ENCODE peak calls at places on chromosomes 13 and 19, in nine cellular contexts. K is SK-N-SH, X is GM23338, D is suprapubic skin, Y is GM12878, L is transverse colon, U is HCT116, N is upper lobe of left lung, O is HL-60. S is an unnamed sample.

GRCh38 chr13:41352935-41353801 is 42.1 kb downstream of the NAA16 start:
- DNase-seq in N (no peak), X (peak), L (no peak), K (peak), U (peak), D (no peak), O (peak), Y (peak), S (no peak)

GRCh38 chr19:32251634-32252332 is 93.6 kb upstream of the ZNF507 start:
- DNase-seq in K (no peak), D (no peak), N (no peak), X (no peak), O (no peak), U (no peak), Y (no peak), L (no peak), S (no peak)

GRCh38 chr19:41411682-41412265 is 14.2 kb downstream of the BCKDHA start:
- DNase-seq in O (no peak), X (no peak), Y (no peak), N (no peak), D (no peak), K (no peak), L (no peak), U (no peak), S (no peak)

GRCh38 chr19:33419763-33420080 is 46.2 kb downstream of the CEBPG start:
- DNase-seq in L (no peak), U (no peak), O (no peak), N (no peak), D (no peak), Y (no peak), X (peak), K (peak), S (no peak)

GRCh38 chr13:75749407-75749806 is 113.3 kb downstream of the LMO7 start:
- DNase-seq in Y (no peak), O (no peak), D (no peak), U (no peak), N (no peak), K (no peak), X (peak), L (no peak), S (no peak)

GRCh38 chr19:33675501-33676124 is 53.9 kb downstream of the CHST8 start:
- DNase-seq in D (peak), X (no peak), Y (no peak), N (no peak), O (no peak), L (no peak), U (no peak), K (no peak), S (peak)

GRCh38 chr13:98752111-98752941 is at the start of gene SLC15A1:
- DNase-seq in K (peak), Y (no peak), D (no peak), X (peak), U (no peak), N (no peak), O (no peak), L (peak), S (no peak)

GRCh38 chr19:47633516-47633915 is 24.6 kb downstream of the BICRA start:
- DNase-seq in U (peak), X (no peak), K (no peak), O (no peak), L (no peak), Y (no peak), D (no peak), N (no peak), S (no peak)

GRCh38 chr19:48551437-48552302 is at the start of gene SULT2B1:
- DNase-seq in Y (no peak), D (no peak), N (peak), L (peak), K (peak), U (no peak), X (no peak), O (no peak), S (no peak)

GRCh38 chr19:17170538-17171297 is 44.4 kb upstream of the USE1 start:
- DNase-seq in L (no peak), O (no peak), N (no peak), X (no peak), Y (no peak), D (no peak), U (no peak), K (no peak), S (no peak)

GRCh38 chr19:8611890-8612806 is 1.6 kb upstream of the ADAMTS10 start:
- DNase-seq in Y (no peak), K (no peak), U (no peak), N (no peak), X (peak), D (peak), L (peak), O (no peak), S (no peak)

GRCh38 chr13:30400376-30400775 is 21.9 kb upstream of the UBE2L5 start:
- DNase-seq in Y (no peak), D (no peak), N (no peak), U (no peak), O (no peak), K (no peak), L (no peak), X (no peak), S (no peak)

GRCh38 chr13:95641291-95641811 is 3.2 kb downstream of the DZIP1 start:
- DNase-seq in D (no peak), X (peak), K (no peak), Y (no peak), O (no peak), L (peak), U (no peak), N (no peak), S (no peak)

GRCh38 chr13:92769064-92769463 is 457.5 kb upstream of the GPC6 start:
- DNase-seq in L (no peak), Y (no peak), O (no peak), X (no peak), D (no peak), K (no peak), N (no peak), U (no peak), S (no peak)

GRCh38 chr13:41311607-41312500 is 787 bp downstream of the NAA16 start:
- DNase-seq in N (peak), U (no peak), D (peak), X (peak), Y (no peak), O (peak), K (peak), L (peak), S (peak)

GRCh38 chr19:20278342-20278741 is 111.3 kb downstream of the ZNF486 start:
- DNase-seq in K (no peak), O (peak), L (peak), Y (no peak), U (no peak), X (peak), N (peak), D (no peak), S (no peak)

GRCh38 chr19:13758795-13759194 is 5.5 kb upstream of the MRI1 start:
- DNase-seq in N (no peak), Y (no peak), O (no peak), K (no peak), L (no peak), U (no peak), X (no peak), D (no peak), S (no peak)

GRCh38 chr13:113187263-113187669 is 21.2 kb downstream of the PCID2 start:
- DNase-seq in D (peak), K (peak), X (no peak), L (peak), N (peak), O (no peak), Y (no peak), U (peak), S (no peak)

GRCh38 chr13:59398661-59399060 is 765.1 kb downstream of the DIAPH3 start:
- DNase-seq in U (no peak), D (no peak), O (no peak), Y (no peak), N (no peak), L (no peak), K (no peak), X (no peak), S (no peak)

GRCh38 chr19:32869369-32870153 is at the start of gene SLC7A9:
- DNase-seq in N (no peak), Y (no peak), D (no peak), L (no peak), X (no peak), K (no peak), O (no peak), U (no peak), S (peak)

GRCh38 chr13:50699874-50700663 is 143.4 kb downstream of the DLEU7 start:
- DNase-seq in D (no peak), Y (no peak), N (no peak), X (peak), K (no peak), O (no peak), L (no peak), U (no peak), S (no peak)

GRCh38 chr13:99495478-99496321 is 5.6 kb upstream of the TM9SF2 start:
- DNase-seq in L (no peak), D (no peak), U (no peak), Y (no peak), O (no peak), N (no peak), K (no peak), X (no peak), S (no peak)

GRCh38 chr19:38304866-38305429 is 897 bp downstream of the C19orf33 start:
- DNase-seq in U (peak), N (peak), X (peak), O (no peak), D (no peak), Y (no peak), L (peak), K (peak), S (peak)

GRCh38 chr19:44702551-44703176 is 3.7 kb downstream of the CEACAM16 start:
- DNase-seq in O (no peak), D (no peak), K (peak), N (no peak), U (no peak), L (no peak), Y (no peak), X (no peak), S (no peak)

GRCh38 chr19:18340990-18341868 is 831 bp downstream of the PGPEP1 start:
- DNase-seq in N (peak), O (peak), Y (no peak), L (peak), D (peak), U (no peak), X (peak), K (peak), S (peak)

GRCh38 chr19:55094456-55095259 is 19.0 kb downstream of the EPS8L1 start:
- DNase-seq in U (no peak), X (peak), Y (no peak), L (no peak), O (no peak), K (no peak), D (peak), N (no peak), S (no peak)

GRCh38 chr19:55097864-55098715 is 19.3 kb downstream of the PPP1R12C start:
- DNase-seq in K (no peak), Y (no peak), X (no peak), U (no peak), N (no peak), D (no peak), O (peak), L (no peak), S (no peak)

GRCh38 chr19:55092423-55093318 is 17.0 kb downstream of the EPS8L1 start:
- DNase-seq in D (peak), U (no peak), N (no peak), X (peak), Y (no peak), L (no peak), O (no peak), K (no peak), S (no peak)

GRCh38 chr19:55096061-55096701 is 20.5 kb downstream of the EPS8L1 start:
- DNase-seq in U (no peak), Y (no peak), L (no peak), X (peak), K (no peak), D (peak), O (no peak), N (no peak), S (no peak)

GRCh38 chr19:55095260-55096060 is 19.8 kb downstream of the EPS8L1 start:
- DNase-seq in L (no peak), K (no peak), X (peak), O (no peak), U (no peak), D (no peak), N (no peak), Y (no peak), S (no peak)
- TF ChIP-seq POLR2AphosphoS5 in L (no peak), K (no peak), X (no peak), O (no peak), U (no peak), D (no peak), N (no peak), Y (no peak), S (no peak)

GRCh38 chr19:29658221-29658991 is 6.9 kb upstream of the PLEKHF1 start:
- DNase-seq in K (no peak), U (no peak), N (no peak), D (no peak), Y (no peak), O (no peak), X (no peak), L (no peak), S (no peak)

GRCh38 chr19:29662278-29662603 is 3.0 kb upstream of the PLEKHF1 start:
- DNase-seq in O (no peak), U (no peak), L (no peak), K (no peak), Y (no peak), D (no peak), N (no peak), X (no peak), S (no peak)

GRCh38 chr19:29663861-29664752 is 1.2 kb upstream of the PLEKHF1 start:
- DNase-seq in D (peak), X (no peak), O (no peak), N (peak), Y (no peak), L (no peak), K (no peak), U (no peak), S (no peak)

GRCh38 chr19:29662604-29663404 is 2.5 kb upstream of the PLEKHF1 start:
- DNase-seq in D (peak), L (peak), N (peak), K (no peak), Y (no peak), X (no peak), U (no peak), O (no peak), S (peak)

GRCh38 chr19:29660835-29661234 is 4.4 kb upstream of the PLEKHF1 start:
- DNase-seq in L (no peak), K (no peak), N (peak), O (no peak), Y (no peak), X (no peak), U (no peak), D (no peak), S (peak)
- H3K27ac ChIP-seq in L (no peak), K (no peak), N (no peak), O (no peak), Y (no peak), X (no peak), U (no peak), D (no peak), S (no peak)

DNA sequence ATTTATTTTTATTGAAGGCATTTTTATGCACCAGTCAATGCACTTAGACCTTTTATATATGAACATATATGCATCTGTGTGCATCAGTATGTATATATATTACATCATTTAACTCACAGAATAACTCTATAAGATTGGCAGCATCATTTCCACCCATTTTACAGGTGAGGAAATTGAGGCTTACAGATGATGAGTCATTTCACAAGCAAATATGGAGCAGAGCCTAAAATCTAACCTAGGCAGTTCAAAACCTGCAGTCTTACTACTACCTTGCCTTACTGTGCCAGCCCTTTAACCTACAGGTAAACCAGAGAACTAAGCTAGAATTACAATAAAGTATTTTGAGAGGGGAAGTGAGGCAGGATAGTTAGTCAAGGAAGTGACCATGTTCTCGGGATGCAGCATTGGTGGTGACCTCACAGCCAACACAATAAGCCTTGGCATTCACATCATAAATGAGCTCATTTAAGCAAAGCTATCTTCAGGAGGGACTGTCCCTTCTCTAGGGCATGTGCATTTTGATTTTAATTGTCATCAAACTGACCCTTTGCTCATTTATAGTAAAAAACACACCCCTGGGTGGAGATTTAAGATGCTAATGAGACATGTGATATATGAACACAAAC is 274.3 kb downstream of the DCLK1 start:
- DNase-seq in N (no peak), O (no peak), X (peak), K (no peak), U (no peak), D (no peak), L (no peak), Y (no peak), S (no peak)
- TF ChIP-seq POLR2AphosphoS5 in N (no peak), O (no peak), X (no peak), K (no peak), U (no peak), D (no peak), L (no peak), Y (no peak), S (no peak)

GRCh38 chr13:79807554-79807953 is 326.6 kb downstream of the NDFIP2 start:
- DNase-seq in Y (no peak), X (no peak), L (no peak), D (no peak), N (no peak), U (no peak), O (no peak), K (no peak), S (no peak)

GRCh38 chr13:79802389-79803140 is 321.6 kb downstream of the NDFIP2 start:
- DNase-seq in Y (no peak), N (no peak), X (no peak), O (no peak), D (no peak), L (no peak), K (no peak), U (no peak), S (no peak)

GRCh38 chr13:79803939-79804487 is 323.1 kb downstream of the NDFIP2 start:
- DNase-seq in N (no peak), Y (no peak), O (peak), X (no peak), D (no peak), K (no peak), U (no peak), L (no peak), S (no peak)

GRCh38 chr13:79806821-79807220 is 325.9 kb downstream of the NDFIP2 start:
- DNase-seq in N (no peak), K (no peak), D (no peak), X (no peak), L (no peak), Y (no peak), O (no peak), U (no peak), S (no peak)

DNA sequence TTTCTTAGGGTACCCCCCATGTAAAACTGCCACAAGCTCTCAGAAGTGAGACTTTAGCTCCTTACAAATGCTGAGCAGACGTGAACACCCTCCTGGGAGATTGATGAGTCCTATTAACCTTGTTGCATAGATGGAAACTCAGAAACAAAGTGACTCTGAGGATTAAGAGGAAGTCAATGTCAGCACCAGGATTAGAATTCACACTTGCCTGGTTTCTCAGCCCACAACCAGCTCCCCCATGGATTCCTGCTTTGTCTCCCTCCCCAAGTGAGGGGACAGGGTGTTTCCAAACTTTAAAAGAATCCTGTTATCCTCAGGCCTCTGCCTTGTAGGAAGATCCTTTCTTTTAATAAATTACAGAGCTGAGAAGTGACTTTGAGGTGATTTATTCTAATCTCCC is 324.4 kb downstream of the NDFIP2 start:
- DNase-seq in N (no peak), K (no peak), Y (no peak), U (no peak), O (no peak), L (no peak), X (no peak), D (no peak), S (no peak)
- H3K27ac ChIP-seq in N (no peak), K (no peak), Y (no peak), U (no peak), O (no peak), L (no peak), X (no peak), D (no peak), S (no peak)

GRCh38 chr13:49690990-49691886 is at the start of gene EBPL:
- DNase-seq in L (peak), X (peak), O (peak), N (peak), D (peak), K (peak), Y (peak), U (peak), S (peak)

GRCh38 chr13:49690133-49690989 is 925 bp downstream of the EBPL start:
- DNase-seq in U (no peak), N (no peak), O (peak), D (no peak), X (no peak), K (peak), L (peak), Y (no peak), S (no peak)

GRCh38 chr13:49693877-49694276 is 2.6 kb upstream of the EBPL start:
- DNase-seq in K (no peak), Y (no peak), N (no peak), D (no peak), O (no peak), L (no peak), U (no peak), X (no peak), S (no peak)

GRCh38 chr13:49694446-49694845 is 3.2 kb upstream of the EBPL start:
- DNase-seq in N (no peak), Y (no peak), X (no peak), K (no peak), U (no peak), O (no peak), D (no peak), L (no peak), S (no peak)

DNA sequence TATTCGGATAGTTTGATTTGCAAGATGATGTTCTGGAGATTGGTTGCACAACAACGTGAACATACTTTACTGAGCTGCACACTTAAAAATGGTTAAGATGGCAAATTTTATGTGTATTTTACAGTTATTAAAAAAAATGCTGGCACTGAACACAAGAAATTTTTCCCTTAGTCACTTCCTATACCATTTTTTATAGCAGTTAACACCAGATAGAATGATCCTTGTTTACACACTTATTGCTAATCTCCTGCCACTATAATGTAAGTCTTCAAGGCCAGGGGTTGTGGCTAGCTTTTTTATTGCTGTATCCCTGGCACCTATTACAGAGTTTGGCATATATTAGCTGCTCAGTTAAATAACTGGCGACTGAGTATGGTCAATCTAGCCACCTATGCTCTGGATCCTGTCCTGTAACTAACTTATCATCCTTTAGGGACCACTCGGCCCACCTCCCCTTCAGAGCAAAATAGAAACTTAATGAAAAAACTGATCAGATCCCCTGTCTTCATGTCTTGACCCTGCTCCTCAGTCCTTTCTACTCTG is 2.0 kb upstream of the EBPL start:
- DNase-seq in K (no peak), N (no peak), U (no peak), Y (no peak), L (no peak), X (no peak), D (no peak), O (no peak), S (no peak)
- TF ChIP-seq POLR2AphosphoS5 in K (no peak), N (no peak), U (no peak), Y (no peak), L (no peak), X (no peak), D (no peak), O (no peak), S (no peak)

GRCh38 chr19:3643592-3644313 is 17.2 kb upstream of the CACTIN start:
- DNase-seq in X (no peak), O (no peak), D (no peak), L (no peak), U (no peak), N (no peak), K (no peak), Y (no peak), S (no peak)
- H3K27ac ChIP-seq in X (no peak), O (no peak), D (no peak), L (no peak), U (no peak), N (no peak), K (no peak), Y (no peak), S (no peak)

GRCh38 chr19:1113278-1113985 is 9.6 kb downstream of the GPX4 start:
- DNase-seq in N (peak), Y (peak), K (peak), X (peak), U (peak), D (peak), O (peak), L (peak), S (peak)
- TF ChIP-seq POLR2AphosphoS5 in N (no peak), Y (no peak), K (peak), X (no peak), U (peak), D (no peak), O (peak), L (peak), S (peak)